ENCODE peak calls at places on chromosomes 13 and 19, in ten cellular contexts. R, A, Z, B, H, I, Q, C, X and M are unnamed samples.

GRCh38 chr13:29106651-29107050 is 286.5 kb downstream of the MTUS2 start:
- DNase-seq in Q (no peak), Z (no peak), B (no peak), H (no peak), A (no peak), X (no peak), C (no peak), I (no peak), R (no peak), M (no peak)

GRCh38 chr13:22287343-22287922 is 616.6 kb downstream of the FGF9 start:
- DNase-seq in A (no peak), R (no peak), C (no peak), B (no peak), H (no peak), Z (no peak), I (no peak), X (no peak), Q (no peak), M (no peak)

GRCh38 chr13:95276119-95276505 is 25.1 kb downstream of the ABCC4 start:
- DNase-seq in Q (no peak), B (no peak), H (no peak), C (no peak), Z (no peak), A (no peak), R (no peak), X (no peak), I (no peak), M (no peak)

GRCh38 chr19:39870171-39870971 is 24.2 kb upstream of the FBL start:
- DNase-seq in Z (no peak), Q (no peak), C (peak), R (no peak), H (no peak), I (peak), B (peak), A (no peak), X (no peak), M (no peak)

GRCh38 chr13:91142572-91142971 is 204.9 kb upstream of the MIR17HG start:
- DNase-seq in X (no peak), H (no peak), I (peak), Z (no peak), A (no peak), C (peak), R (no peak), Q (peak), B (peak), M (peak)

GRCh38 chr19:7970716-7971448 is 27.4 kb upstream of the TIMM44 start:
- DNase-seq in C (peak), R (no peak), Q (peak), A (no peak), Z (no peak), I (peak), B (peak), H (no peak), X (peak), M (peak)

GRCh38 chr13:114119196-114119595 is 13.2 kb downstream of the RASA3 start:
- DNase-seq in I (peak), Q (peak), A (peak), R (no peak), H (no peak), B (peak), X (no peak), Z (no peak), C (no peak), M (peak)

GRCh38 chr19:13031917-13032623 is 36.8 kb downstream of the NFIX start:
- DNase-seq in B (no peak), Z (no peak), H (no peak), Q (no peak), C (peak), X (no peak), A (no peak), I (no peak), R (no peak), M (peak)

GRCh38 chr13:22883262-22883840 is 297.4 kb upstream of the SGCG start:
- DNase-seq in X (no peak), C (no peak), Q (no peak), R (no peak), A (no peak), Z (no peak), I (no peak), H (no peak), B (no peak), M (no peak)